ENCODE peak calls at places on chromosomes 16 and 17, in four cellular contexts. E is mucosa of descending colon, Z is A549, G is Caco-2. W is an unnamed sample. For H3K4me1, the result is how much of the 10 kb centered on the place peaks cover.

GRCh38 chr16:15601212-15601879 is 41.6 kb downstream of the MARF1 start:
- DNase-seq in E (no peak), Z (no peak), G (no peak), W (no peak)

GRCh38 chr16:17831330-17831729 is 360.6 kb upstream of the XYLT1 start:
- DNase-seq in E (no peak), Z (no peak), G (peak), W (no peak)

GRCh38 chr16:10741844-10742243 is 1.8 kb upstream of the NUBP1 start:
- DNase-seq in E (no peak), Z (no peak), G (no peak), W (no peak)

GRCh38 chr16:82736161-82736697 is 109.5 kb downstream of the CDH13 start:
- DNase-seq in E (no peak), Z (no peak), G (no peak), W (no peak)

GRCh38 chr16:68370921-68371651 is 60.3 kb downstream of the PRMT7 start:
- DNase-seq in E (peak), Z (no peak), G (no peak), W (no peak)

GRCh38 chr16:72112906-72113615 is 19.4 kb downstream of the DHX38 start:
- DNase-seq in E (no peak), Z (no peak), G (no peak), W (no peak)

GRCh38 chr17:80103686-80104085 is 2.3 kb downstream of the GAA start:
- DNase-seq in E (no peak), Z (no peak), G (no peak), W (no peak)

GRCh38 chr17:29163563-29163962 is 16.6 kb downstream of the MYO18A start:
- DNase-seq in E (no peak), Z (no peak), G (no peak), W (no peak)

DNA sequence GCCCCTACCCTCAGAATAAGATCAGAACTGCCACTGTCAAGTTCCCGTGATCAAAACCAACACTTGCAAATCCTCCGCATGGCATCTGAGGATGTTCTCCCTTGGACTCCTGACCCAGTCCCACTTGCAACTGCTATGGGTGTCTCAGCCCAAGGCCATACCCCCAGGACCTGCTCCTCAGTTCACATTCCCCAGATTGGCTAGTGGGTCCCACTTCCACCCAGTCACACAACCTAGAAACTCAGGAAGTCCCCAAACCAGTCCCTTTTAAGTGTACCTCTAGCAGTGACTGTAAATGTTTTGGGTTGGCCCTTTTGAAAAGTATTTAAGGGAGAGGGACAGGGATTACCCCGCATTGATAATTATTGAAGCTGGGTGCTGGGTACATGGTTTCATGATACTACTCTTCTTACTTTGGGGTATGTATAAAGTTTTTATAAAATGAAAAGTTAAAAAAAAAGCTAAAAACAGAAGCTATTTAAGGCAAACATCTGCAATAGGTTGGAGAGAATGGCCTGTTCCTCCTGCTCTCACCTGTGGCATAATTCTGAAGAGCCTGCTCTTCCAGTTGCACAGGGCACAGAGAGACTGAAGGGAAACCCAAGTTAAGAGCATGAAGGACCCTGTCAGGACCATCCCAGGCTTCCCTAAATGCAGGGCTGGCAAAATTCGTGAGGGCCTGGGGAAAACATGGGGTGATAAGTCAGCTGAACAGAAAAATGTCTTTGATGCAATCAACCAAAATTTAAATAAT is 42.5 kb downstream of the ERN1 start:
- DNase-seq in E (no peak), Z (no peak), G (no peak), W (no peak)
- H3K4me1 ChIP-seq in E (under half), Z (under half), G (under half), W (under half)

DNA sequence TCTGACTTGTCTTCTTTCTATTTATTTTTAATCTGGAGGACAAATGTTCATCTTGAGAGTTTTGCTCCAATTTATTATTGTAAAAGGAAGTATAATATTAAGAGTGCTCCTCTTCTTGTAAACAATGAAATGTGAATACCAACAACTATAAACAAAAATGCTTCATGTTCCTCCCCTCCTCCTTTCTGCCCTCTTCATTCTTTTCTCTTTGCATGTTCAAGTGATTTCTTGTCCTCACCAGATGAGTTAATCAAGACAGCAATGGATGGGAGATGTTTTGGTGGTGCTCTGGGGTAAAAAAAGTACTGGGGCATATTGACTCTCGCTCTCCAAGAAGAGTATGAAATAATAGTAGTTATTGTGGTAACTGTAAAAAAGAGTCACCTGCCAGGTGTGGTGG is 24.3 kb downstream of the ITGB3 start:
- DNase-seq in E (no peak), Z (no peak), G (no peak), W (no peak)
- H3K4me1 ChIP-seq in E (under half), Z (under half), G (under half), W (under half)

GRCh38 chr16:66927918-66928649 is 2.7 kb upstream of the RRAD start:
- DNase-seq in E (no peak), Z (no peak), G (no peak), W (no peak)
- H3K4me1 ChIP-seq in E (under half), Z (under half), G (under half), W (under half)

GRCh38 chr17:8921147-8921546 is 44.4 kb downstream of the PIK3R5 start:
- DNase-seq in E (no peak), Z (no peak), G (no peak), W (no peak)
- H3K4me1 ChIP-seq in E (under half), Z (under half), G (under half), W (under half)

DNA sequence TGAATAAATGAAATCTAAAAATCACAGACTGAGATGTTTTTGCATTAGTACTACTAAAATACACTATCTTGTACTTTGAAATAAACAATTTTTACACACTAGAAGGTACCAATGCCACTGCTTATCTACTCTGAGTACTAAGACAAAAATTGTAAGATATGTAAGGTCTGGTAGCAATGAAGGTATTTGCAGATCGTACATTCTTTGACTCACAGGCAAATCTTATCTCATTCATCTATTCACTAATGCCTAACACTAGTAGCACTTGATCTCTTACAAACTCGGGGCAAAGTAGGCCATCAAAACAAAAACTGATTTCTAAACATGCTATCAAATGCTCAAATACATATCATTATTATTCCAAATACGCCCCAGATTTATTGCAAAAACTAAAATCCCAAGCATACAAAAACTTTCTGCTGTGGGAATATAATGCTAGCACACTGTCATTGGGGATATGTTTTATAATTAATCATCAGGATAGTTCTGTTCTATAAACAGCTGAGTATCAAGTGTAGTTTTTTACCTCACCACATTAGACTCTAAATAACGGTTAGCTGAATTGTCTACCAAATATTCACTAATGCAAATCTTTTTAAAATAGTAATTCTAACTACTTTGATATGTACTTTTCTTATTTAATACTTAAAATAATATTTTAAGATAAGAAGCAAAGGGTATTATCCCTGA is 68.0 kb downstream of the MED13 start:
- DNase-seq in E (no peak), Z (no peak), G (no peak), W (no peak)
- H3K4me1 ChIP-seq in E (under half), Z (under half), G (under half), W (under half)

GRCh38 chr16:54651440-54651839 is 279.2 kb upstream of the IRX5 start:
- DNase-seq in E (no peak), Z (no peak), G (no peak), W (no peak)

GRCh38 chr16:54651851-54652770 is 278.6 kb upstream of the IRX5 start:
- DNase-seq in E (no peak), Z (no peak), G (no peak), W (no peak)

GRCh38 chr16:54655171-54655590 is 275.5 kb upstream of the IRX5 start:
- DNase-seq in E (no peak), Z (no peak), G (no peak), W (no peak)

GRCh38 chr16:54657058-54657708 is 273.5 kb upstream of the IRX5 start:
- DNase-seq in E (no peak), Z (no peak), G (peak), W (no peak)

DNA sequence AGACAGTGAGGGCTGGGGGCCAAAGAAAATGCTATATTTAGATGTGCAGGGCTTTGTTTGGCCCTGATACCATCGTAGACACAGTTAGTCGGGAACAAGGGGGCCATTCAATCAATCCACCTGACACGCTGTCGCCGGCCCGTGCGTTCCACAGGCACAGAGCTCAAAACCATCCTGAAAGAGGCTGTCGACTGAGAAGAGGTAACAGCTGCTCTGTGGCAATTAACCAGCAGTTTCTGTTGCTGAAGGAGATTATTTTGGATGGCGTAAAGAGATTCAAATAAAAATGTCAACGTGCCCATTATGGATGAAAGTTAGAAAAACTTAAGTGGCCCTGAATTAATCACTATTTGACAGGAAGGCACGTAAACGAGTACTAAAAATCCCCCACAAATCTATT is 276.2 kb upstream of the IRX5 start:
- DNase-seq in E (no peak), Z (no peak), G (no peak), W (no peak)
- H3K4me1 ChIP-seq in E (under half), Z (under half), G (under half), W (under half)